ENCODE peak calls at places on chromosome 1, in six cellular contexts. Z, R, J, I, N and P are unnamed samples.

GRCh38 chr1:154611150-154611865 is 3.3 kb upstream of the ADAR start:
- DNase-seq in Z (no peak), R (no peak), J (no peak), I (no peak), N (no peak), P (no peak)

GRCh38 chr1:209710098-209710497 is 5.5 kb downstream of the HSD11B1 start:
- DNase-seq in Z (no peak), R (no peak), J (no peak), I (no peak), N (no peak), P (no peak)

GRCh38 chr1:60942291-60942690 is 140.1 kb upstream of the NFIA start:
- DNase-seq in Z (no peak), R (no peak), J (no peak), I (no peak), N (no peak), P (no peak)

GRCh38 chr1:41418868-41419583 is 57.8 kb downstream of the FOXO6 start:
- DNase-seq in Z (peak), R (peak), J (peak), I (peak), N (peak), P (no peak)

GRCh38 chr1:228902781-228903572 is 167.7 kb downstream of the RHOU start:
- DNase-seq in Z (peak), R (peak), J (peak), I (peak), N (peak), P (no peak)

GRCh38 chr1:26999440-26999987 is 6.0 kb downstream of the TRNP1 start:
- DNase-seq in Z (peak), R (peak), J (peak), I (peak), N (peak), P (peak)

GRCh38 chr1:119714583-119714982 is 2.8 kb downstream of the PHGDH start:
- DNase-seq in Z (no peak), R (no peak), J (no peak), I (peak), N (no peak), P (no peak)

GRCh38 chr1:205543351-205544305 is 39.2 kb downstream of the CDK18 start:
- DNase-seq in Z (peak), R (peak), J (peak), I (peak), N (peak), P (peak)

GRCh38 chr1:59062743-59063142 is 234.2 kb upstream of the FGGY start:
- DNase-seq in Z (peak), R (no peak), J (peak), I (peak), N (no peak), P (no peak)

GRCh38 chr1:203286161-203286984 is 18.9 kb upstream of the BTG2 start:
- DNase-seq in Z (peak), R (no peak), J (no peak), I (peak), N (no peak), P (no peak)
- TF ChIP-seq CTCF in Z (no peak), R (no peak), J (no peak), I (no peak), N (no peak), P (peak)

GRCh38 chr1:3483801-3484444 is 29.5 kb downstream of the ARHGEF16 start:
- DNase-seq in Z (peak), R (no peak), J (no peak), I (no peak), N (no peak), P (no peak)
- TF ChIP-seq CTCF in Z (peak), R (peak), J (peak), I (peak), N (peak), P (peak)

GRCh38 chr1:10980841-10981727 is 31.4 kb upstream of the TARDBP start:
- DNase-seq in Z (no peak), R (no peak), J (no peak), I (peak), N (peak), P (no peak)

GRCh38 chr1:10978719-10979118 is 33.7 kb upstream of the TARDBP start:
- DNase-seq in Z (no peak), R (no peak), J (no peak), I (no peak), N (no peak), P (no peak)

GRCh38 chr1:10975567-10976326 is 36.7 kb upstream of the TARDBP start:
- DNase-seq in Z (no peak), R (peak), J (peak), I (no peak), N (peak), P (no peak)

GRCh38 chr1:10979483-10979920 is 33.0 kb upstream of the TARDBP start:
- DNase-seq in Z (no peak), R (no peak), J (no peak), I (peak), N (no peak), P (no peak)

DNA sequence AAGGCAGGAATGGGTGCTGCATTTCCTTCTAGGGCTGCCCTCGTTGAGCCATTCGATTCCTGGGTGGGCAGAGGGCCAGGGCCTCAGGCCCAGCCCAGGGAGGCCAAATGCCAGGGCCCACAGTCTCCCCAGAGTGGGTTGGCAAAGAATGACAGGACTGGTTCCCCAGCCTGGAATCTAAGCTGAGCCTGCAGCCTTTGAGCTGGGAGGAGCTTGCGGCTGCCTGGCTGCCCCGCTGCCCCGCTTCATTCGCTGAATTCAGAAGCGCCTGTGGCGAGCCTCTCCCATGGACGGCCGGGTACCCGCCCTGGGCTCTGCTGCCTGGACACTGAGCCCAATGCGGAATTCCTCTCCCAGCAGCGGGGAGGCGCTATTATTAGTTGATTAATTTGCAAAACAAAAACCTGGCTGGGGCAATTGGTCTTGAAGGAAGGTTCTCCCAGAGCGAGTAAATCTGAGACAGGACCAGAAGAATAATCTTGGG is 32.3 kb upstream of the TARDBP start:
- DNase-seq in Z (peak), R (peak), J (peak), I (peak), N (peak), P (no peak)
- TF ChIP-seq CTCF in Z (peak), R (peak), J (peak), I (peak), N (peak), P (peak)

DNA sequence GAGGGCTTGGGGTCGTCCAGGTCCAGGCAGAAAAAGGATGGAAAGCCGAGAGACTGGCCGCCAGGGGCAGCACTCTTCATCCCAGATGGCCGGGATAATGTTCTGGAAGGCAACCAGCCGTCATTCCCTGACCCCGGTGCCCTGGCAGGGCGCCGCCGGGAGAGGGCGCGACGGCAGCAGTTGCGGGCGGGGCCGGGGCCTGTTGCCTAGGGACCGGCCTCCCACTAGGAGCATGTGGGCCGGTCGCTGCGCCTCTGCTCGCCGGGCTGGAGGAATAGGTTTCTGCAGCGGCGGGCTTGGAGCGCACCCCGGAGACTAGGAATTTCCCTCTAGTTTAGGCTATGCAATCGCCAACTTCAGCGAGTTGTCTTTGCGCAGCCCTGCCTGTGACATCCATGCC is 11.0 kb downstream of the DMRTB1 start:
- DNase-seq in Z (peak), R (peak), J (peak), I (peak), N (no peak), P (no peak)
- TF ChIP-seq CTCF in Z (peak), R (peak), J (peak), I (peak), N (peak), P (peak)